ENCODE peak calls at places on chromosomes 5 and 9, in four cellular contexts. One of them, this sample, is unnamed.
A peak's percentile ranks its signal among the peaks of the same experiment; 100 is the strongest.

GRCh38 chr5:81162501-81162900 is 70.6 kb upstream of the CKMT2 start:
- DNase-seq in sigmoid colon: no peak
- DNase-seq in tibial nerve: no peak
- DNase-seq in RWPE1: peak; percentile 13
- DNase-seq in this sample: no peak

GRCh38 chr5:90898330-90899013 is 339.9 kb downstream of the ADGRV1 start:
- DNase-seq in sigmoid colon: no peak
- DNase-seq in tibial nerve: no peak
- DNase-seq in RWPE1: peak; percentile 78
- DNase-seq in this sample: no peak

GRCh38 chr5:133830911-133831310 is 137.5 kb downstream of the C5orf15 start:
- DNase-seq in sigmoid colon: no peak
- DNase-seq in tibial nerve: no peak
- DNase-seq in RWPE1: no peak
- DNase-seq in this sample: no peak

GRCh38 chr5:56838409-56839039 is 23.2 kb downstream of the MAP3K1 start:
- DNase-seq in sigmoid colon: no peak
- DNase-seq in tibial nerve: no peak
- DNase-seq in RWPE1: peak; percentile 42
- DNase-seq in this sample: no peak

GRCh38 chr5:159286420-159287035 is 23.4 kb downstream of the UBLCP1 start:
- DNase-seq in sigmoid colon: no peak
- DNase-seq in tibial nerve: no peak
- DNase-seq in RWPE1: no peak
- DNase-seq in this sample: no peak

GRCh38 chr9:28445211-28445610 is 871.9 kb upstream of the C9orf72 start:
- DNase-seq in sigmoid colon: no peak
- DNase-seq in tibial nerve: no peak
- DNase-seq in RWPE1: no peak
- DNase-seq in this sample: no peak

GRCh38 chr9:80369641-80370040 is 797.9 kb downstream of the TLE4 start:
- DNase-seq in sigmoid colon: no peak
- DNase-seq in tibial nerve: no peak
- DNase-seq in RWPE1: no peak
- DNase-seq in this sample: no peak

GRCh38 chr5:29389993-29390392 is 1803.5 kb upstream of the CDH6 start:
- DNase-seq in sigmoid colon: no peak
- DNase-seq in tibial nerve: no peak
- DNase-seq in RWPE1: no peak
- DNase-seq in this sample: no peak

GRCh38 chr5:153523831-153524230 is 33.4 kb downstream of the GRIA1 start:
- DNase-seq in sigmoid colon: peak; percentile 76
- DNase-seq in tibial nerve: peak; percentile 39
- DNase-seq in RWPE1: no peak
- DNase-seq in this sample: no peak

GRCh38 chr9:98172604-98173003 is 19.8 kb downstream of the CORO2A start:
- DNase-seq in sigmoid colon: peak; percentile 21
- DNase-seq in tibial nerve: no peak
- DNase-seq in RWPE1: peak; percentile 53
- DNase-seq in this sample: peak; percentile 61

GRCh38 chr9:137150485-137151060 is 11.6 kb downstream of the GRIN1 start:
- DNase-seq in sigmoid colon: no peak
- DNase-seq in tibial nerve: no peak
- DNase-seq in RWPE1: peak; percentile 92
- DNase-seq in this sample: peak; percentile 67

GRCh38 chr9:5736563-5737346 is 96.2 kb downstream of the ERMP1 start:
- DNase-seq in sigmoid colon: no peak
- DNase-seq in tibial nerve: no peak
- DNase-seq in RWPE1: no peak
- DNase-seq in this sample: no peak
- H3K27ac ChIP-seq in sigmoid colon: no peak overlapping the region
- H3K27ac ChIP-seq in tibial nerve: no peak overlapping the region
- H3K27ac ChIP-seq in RWPE1: no peak overlapping the region
- H3K27ac ChIP-seq in this sample: no peak overlapping the region

DNA sequence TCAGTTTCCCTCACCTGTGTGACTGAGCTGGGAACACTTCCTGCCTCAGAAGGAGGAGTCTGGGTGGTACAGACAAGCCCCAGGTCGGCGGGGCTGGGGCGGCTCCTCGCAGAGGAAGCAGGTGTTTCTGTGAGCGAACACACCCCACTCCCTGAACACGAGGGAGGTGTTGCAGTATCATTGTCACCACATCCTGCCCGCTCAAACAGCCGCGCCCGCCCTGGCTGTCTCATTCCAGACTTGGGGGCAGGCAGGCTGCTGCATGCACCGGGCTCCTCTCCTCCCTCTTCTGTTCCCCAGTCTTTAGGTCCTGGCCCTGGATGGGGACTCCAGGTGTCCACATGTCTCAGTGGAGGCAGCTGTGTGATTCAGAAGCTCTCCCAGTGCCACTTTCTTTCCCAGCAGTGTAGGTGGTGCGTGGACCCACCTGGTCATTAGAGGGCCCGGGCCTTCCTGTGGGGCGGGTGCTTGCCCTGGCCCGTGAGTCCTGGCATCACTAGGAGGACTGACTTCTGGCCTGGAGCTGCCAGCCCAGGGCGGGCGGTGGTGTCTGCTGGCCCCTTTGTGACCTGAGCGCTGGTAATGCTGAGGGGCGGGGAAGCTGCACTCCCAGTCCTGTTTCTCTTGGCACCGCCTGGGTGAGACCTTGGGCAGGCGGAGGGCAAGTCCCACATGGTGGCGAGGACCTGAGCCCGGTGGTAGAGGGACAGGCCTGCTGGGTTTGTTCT is 18.3 kb upstream of the PHYHD1 start:
- DNase-seq in sigmoid colon: no peak
- DNase-seq in tibial nerve: no peak
- DNase-seq in RWPE1: peak; percentile 74
- DNase-seq in this sample: peak; percentile 66
- H3K27ac ChIP-seq in sigmoid colon: peak overlapping the region; percentile 45
- H3K27ac ChIP-seq in tibial nerve: peak overlapping the region; percentile 76
- H3K27ac ChIP-seq in RWPE1: peak overlapping the region; percentile 99
- H3K27ac ChIP-seq in this sample: peak overlapping the region; percentile 60

DNA sequence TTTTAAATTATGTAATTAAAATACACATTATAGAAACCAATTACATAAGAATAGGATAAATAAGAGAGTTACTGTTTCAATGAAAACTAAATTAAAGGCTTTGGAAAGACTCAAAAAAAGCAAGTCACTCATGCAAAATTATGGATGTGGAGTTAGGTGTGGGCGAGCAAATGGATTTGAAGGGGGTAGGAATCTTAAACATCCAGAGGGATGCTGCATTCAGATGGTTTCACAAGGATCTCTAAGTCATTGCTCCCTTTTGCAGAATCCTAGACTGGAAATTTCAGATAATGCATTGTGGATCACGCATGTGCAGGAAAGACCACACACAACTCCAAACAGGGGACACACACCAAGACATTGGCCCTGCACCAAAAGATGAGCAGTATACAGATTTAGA is 57.5 kb downstream of the DRD1 start:
- DNase-seq in sigmoid colon: no peak
- DNase-seq in tibial nerve: no peak
- DNase-seq in RWPE1: no peak
- DNase-seq in this sample: no peak
- H3K27ac ChIP-seq in sigmoid colon: no peak overlapping the region
- H3K27ac ChIP-seq in tibial nerve: no peak overlapping the region
- H3K27ac ChIP-seq in RWPE1: peak overlapping the region; percentile 58
- H3K27ac ChIP-seq in this sample: no peak overlapping the region

GRCh38 chr5:149586708-149587318 is 5.5 kb downstream of the ARHGEF37 start:
- DNase-seq in sigmoid colon: no peak
- DNase-seq in tibial nerve: no peak
- DNase-seq in RWPE1: no peak
- DNase-seq in this sample: no peak
- H3K27ac ChIP-seq in sigmoid colon: peak overlapping the region; percentile 90
- H3K27ac ChIP-seq in tibial nerve: peak overlapping the region; percentile 94
- H3K27ac ChIP-seq in RWPE1: no peak overlapping the region
- H3K27ac ChIP-seq in this sample: peak overlapping the region; percentile 26

GRCh38 chr9:112487008-112487798 is 576 bp downstream of the KIAA1958 start:
- DNase-seq in sigmoid colon: peak; percentile 75
- DNase-seq in tibial nerve: no peak
- DNase-seq in RWPE1: peak; percentile 81
- DNase-seq in this sample: peak; percentile 65

GRCh38 chr9:112487799-112488345 is 1.2 kb downstream of the KIAA1958 start:
- DNase-seq in sigmoid colon: no peak
- DNase-seq in tibial nerve: no peak
- DNase-seq in RWPE1: peak; percentile 12
- DNase-seq in this sample: no peak

GRCh38 chr9:112486221-112487007 is at the start of gene KIAA1958:
- DNase-seq in sigmoid colon: peak; percentile 89
- DNase-seq in tibial nerve: no peak
- DNase-seq in RWPE1: peak; percentile 93
- DNase-seq in this sample: peak; percentile 91

GRCh38 chr9:112489039-112489546 is 2.5 kb downstream of the KIAA1958 start:
- DNase-seq in sigmoid colon: no peak
- DNase-seq in tibial nerve: no peak
- DNase-seq in RWPE1: no peak
- DNase-seq in this sample: no peak

DNA sequence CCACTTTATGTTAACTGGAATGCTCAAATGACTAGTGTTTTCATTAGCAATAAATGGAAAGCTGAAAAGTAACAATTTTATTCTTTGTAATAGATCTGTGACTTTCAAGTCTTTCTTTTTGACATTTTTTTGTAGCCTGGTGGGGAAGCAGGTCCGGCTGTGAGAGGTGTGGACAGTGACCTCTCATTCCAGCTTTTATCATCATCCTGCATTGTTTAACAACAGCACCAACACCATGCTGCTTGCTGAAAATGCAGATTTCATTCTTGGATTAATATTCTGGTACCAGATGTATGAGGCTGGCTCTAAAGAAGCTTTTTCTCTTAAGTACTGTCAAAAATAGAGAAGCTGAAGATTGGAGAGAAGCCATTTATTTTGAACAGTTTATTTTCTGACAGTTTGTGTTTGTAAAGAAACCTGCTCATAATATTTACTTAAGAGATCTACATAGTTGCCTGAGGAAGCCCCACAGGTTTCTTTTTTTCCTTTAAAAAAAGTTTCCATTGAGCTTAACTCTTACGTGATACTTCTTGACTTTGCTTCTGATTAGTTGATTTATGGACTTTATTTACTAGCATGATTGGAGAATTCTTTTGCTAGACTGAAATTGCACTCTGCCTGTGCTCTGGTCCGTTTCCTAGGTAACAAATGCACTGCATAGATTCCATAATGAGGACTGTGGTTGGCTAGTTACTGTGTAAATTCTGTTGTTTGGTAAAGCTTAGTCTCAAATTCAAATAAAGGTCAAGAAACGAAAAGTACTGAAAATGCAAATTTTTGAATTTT is 3.4 kb downstream of the KIAA1958 start:
- DNase-seq in sigmoid colon: no peak
- DNase-seq in tibial nerve: no peak
- DNase-seq in RWPE1: no peak
- DNase-seq in this sample: no peak
- H3K27ac ChIP-seq in sigmoid colon: no peak overlapping the region
- H3K27ac ChIP-seq in tibial nerve: no peak overlapping the region
- H3K27ac ChIP-seq in RWPE1: no peak overlapping the region
- H3K27ac ChIP-seq in this sample: no peak overlapping the region

DNA sequence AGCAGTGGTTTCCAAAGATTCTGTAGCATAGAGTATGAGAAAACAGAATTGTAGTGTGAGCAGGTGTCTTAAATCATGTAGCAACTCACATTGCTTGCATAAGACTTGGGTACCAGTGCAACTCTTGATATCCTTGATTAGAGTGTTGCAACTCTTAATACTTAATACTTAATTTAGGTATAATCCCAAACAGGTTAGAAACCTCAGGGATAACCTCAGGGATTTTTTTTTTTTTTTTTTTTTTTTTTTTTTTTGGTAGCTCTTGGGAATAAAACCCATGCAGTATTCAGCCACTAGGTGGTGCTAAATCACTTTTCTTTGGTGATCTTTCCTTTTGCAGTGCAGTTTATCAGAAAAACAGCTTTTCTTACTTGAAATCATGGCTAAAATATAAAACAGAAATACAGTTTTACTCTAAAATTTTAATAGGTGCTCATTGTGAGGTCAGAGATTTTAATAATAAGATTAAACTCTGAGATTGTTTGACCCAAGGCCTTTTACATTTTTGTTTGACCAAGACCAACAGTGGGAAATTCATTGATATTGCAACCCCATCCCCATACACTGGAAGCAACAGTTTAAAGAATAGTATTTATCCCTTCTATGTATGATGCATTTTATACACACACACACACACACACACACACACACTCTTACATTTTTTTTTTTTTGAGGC is 55.3 kb downstream of the ERAP1 start:
- DNase-seq in sigmoid colon: no peak
- DNase-seq in tibial nerve: no peak
- DNase-seq in RWPE1: peak; percentile 66
- DNase-seq in this sample: no peak
- H3K27ac ChIP-seq in sigmoid colon: peak overlapping the region; percentile 23
- H3K27ac ChIP-seq in tibial nerve: no peak overlapping the region
- H3K27ac ChIP-seq in RWPE1: no peak overlapping the region
- H3K27ac ChIP-seq in this sample: no peak overlapping the region

GRCh38 chr5:124452389-124452788 is 294.1 kb downstream of the ZNF608 start:
- DNase-seq in sigmoid colon: no peak
- DNase-seq in tibial nerve: no peak
- DNase-seq in RWPE1: no peak
- DNase-seq in this sample: no peak

GRCh38 chr5:124456244-124456643 is 290.2 kb downstream of the ZNF608 start:
- DNase-seq in sigmoid colon: no peak
- DNase-seq in tibial nerve: no peak
- DNase-seq in RWPE1: no peak
- DNase-seq in this sample: no peak

GRCh38 chr5:124457101-124457500 is 289.3 kb downstream of the ZNF608 start:
- DNase-seq in sigmoid colon: no peak
- DNase-seq in tibial nerve: no peak
- DNase-seq in RWPE1: no peak
- DNase-seq in this sample: no peak

GRCh38 chr5:124453221-124454032 is 293.0 kb downstream of the ZNF608 start:
- DNase-seq in sigmoid colon: no peak
- DNase-seq in tibial nerve: no peak
- DNase-seq in RWPE1: no peak
- DNase-seq in this sample: no peak

DNA sequence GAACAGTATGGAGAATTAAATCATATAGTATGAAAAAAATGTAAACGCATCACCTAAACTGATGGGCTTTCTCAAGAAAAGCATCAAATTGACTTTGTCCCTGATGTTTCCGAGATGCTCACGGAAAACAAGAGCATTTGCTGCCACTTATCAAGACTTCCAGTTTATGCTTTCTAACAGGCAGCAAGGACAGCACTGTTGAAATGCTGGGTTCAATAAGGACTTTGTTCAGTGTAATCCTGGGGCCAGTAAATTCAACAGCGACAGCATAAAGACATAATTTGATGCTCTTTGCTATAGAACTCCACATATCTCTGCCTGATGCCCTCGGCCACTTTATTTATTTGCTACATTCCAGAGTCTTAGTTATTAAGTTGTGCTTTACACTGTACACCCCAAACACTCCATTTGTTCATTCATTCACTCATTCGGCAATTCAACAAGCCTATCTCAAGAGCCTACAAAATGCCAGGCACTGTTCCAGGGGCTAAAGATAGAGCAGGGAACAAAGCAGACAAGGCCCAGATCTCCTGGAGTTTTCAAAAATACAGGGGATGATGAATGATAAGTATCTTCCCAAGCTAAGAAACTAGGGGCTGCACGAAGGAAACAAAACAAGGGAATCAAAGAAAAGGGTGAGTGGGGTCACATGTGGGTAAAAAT is 294.6 kb downstream of the ZNF608 start:
- DNase-seq in sigmoid colon: no peak
- DNase-seq in tibial nerve: no peak
- DNase-seq in RWPE1: no peak
- DNase-seq in this sample: no peak
- H3K27ac ChIP-seq in sigmoid colon: no peak overlapping the region
- H3K27ac ChIP-seq in tibial nerve: no peak overlapping the region
- H3K27ac ChIP-seq in RWPE1: no peak overlapping the region
- H3K27ac ChIP-seq in this sample: no peak overlapping the region

This sample was measured in stomach.